ENCODE peak calls at places on chromosomes 5 and 9, in six cellular contexts. X, A, T, H, J and V are unnamed samples.

GRCh38 chr5:168093200-168093930 is 198.1 kb upstream of the WWC1 start:
- DNase-seq in X (no peak), A (no peak), T (no peak), H (no peak), J (no peak), V (no peak)

GRCh38 chr9:127554966-127555829 is 56.9 kb upstream of the STXBP1 start:
- DNase-seq in X (no peak), A (no peak), T (no peak), H (no peak), J (no peak), V (no peak)

GRCh38 chr9:121576281-121577075 is 75.0 kb upstream of the DAB2IP start:
- DNase-seq in X (no peak), A (no peak), T (peak), H (no peak), J (no peak), V (no peak)

GRCh38 chr9:137195525-137196220 is 4.9 kb downstream of the TPRN start:
- DNase-seq in X (no peak), A (no peak), T (no peak), H (no peak), J (no peak), V (no peak)

GRCh38 chr5:149639718-149640117 is 58.4 kb downstream of the ARHGEF37 start:
- DNase-seq in X (no peak), A (no peak), T (no peak), H (no peak), J (no peak), V (no peak)

GRCh38 chr5:66224273-66224672 is 80.2 kb downstream of the SREK1 start:
- DNase-seq in X (no peak), A (no peak), T (no peak), H (no peak), J (no peak), V (no peak)

GRCh38 chr9:121887553-121888437 is 205.3 kb downstream of the TTLL11 start:
- DNase-seq in X (no peak), A (no peak), T (no peak), H (no peak), J (no peak), V (no peak)

GRCh38 chr9:107712390-107712789 is 222.8 kb upstream of the KLF4 start:
- DNase-seq in X (no peak), A (no peak), T (no peak), H (no peak), J (no peak), V (no peak)

GRCh38 chr5:38807570-38808461 is 38.0 kb upstream of the OSMR start:
- DNase-seq in X (no peak), A (no peak), T (no peak), H (no peak), J (no peak), V (no peak)

GRCh38 chr5:7325975-7326911 is 69.7 kb upstream of the ADCY2 start:
- DNase-seq in X (no peak), A (no peak), T (no peak), H (peak), J (no peak), V (no peak)

GRCh38 chr5:33969572-33970452 is 14.7 kb downstream of the SLC45A2 start:
- DNase-seq in X (peak), A (peak), T (peak), H (no peak), J (peak), V (no peak)

GRCh38 chr5:61496406-61497307 is 164.6 kb downstream of the ZSWIM6 start:
- DNase-seq in X (no peak), A (no peak), T (no peak), H (no peak), J (no peak), V (no peak)
- TF ChIP-seq CREB1 in X (no peak), A (no peak), T (no peak), H (no peak), J (no peak), V (no peak)

GRCh38 chr9:35906923-35907699 is 1.1 kb downstream of the HRCT1 start:
- DNase-seq in X (no peak), A (no peak), T (no peak), H (no peak), J (no peak), V (no peak)
- TF ChIP-seq CREB1 in X (no peak), A (no peak), T (no peak), H (no peak), J (no peak), V (no peak)

GRCh38 chr5:68805427-68805826 is 288.4 kb upstream of the SLC30A5 start:
- DNase-seq in X (no peak), A (no peak), T (no peak), H (no peak), J (no peak), V (no peak)
- TF ChIP-seq CREB1 in X (no peak), A (no peak), T (no peak), H (no peak), J (no peak), V (no peak)

GRCh38 chr9:33781736-33782135 is 13.6 kb upstream of the PRSS3 start:
- DNase-seq in X (no peak), A (no peak), T (no peak), H (no peak), J (no peak), V (no peak)

GRCh38 chr9:33782395-33783152 is 12.8 kb upstream of the PRSS3 start:
- DNase-seq in X (no peak), A (no peak), T (no peak), H (no peak), J (no peak), V (no peak)

GRCh38 chr9:33776578-33776977 is 18.8 kb upstream of the PRSS3 start:
- DNase-seq in X (no peak), A (no peak), T (no peak), H (no peak), J (no peak), V (no peak)

GRCh38 chr9:33778700-33779351 is 16.5 kb upstream of the PRSS3 start:
- DNase-seq in X (peak), A (peak), T (peak), H (peak), J (peak), V (peak)
- TF ChIP-seq CREB1 in X (no peak), A (no peak), T (no peak), H (no peak), J (no peak), V (no peak)

GRCh38 chr5:110817437-110817836 is 78.6 kb downstream of the SLC25A46 start:
- DNase-seq in X (no peak), A (no peak), T (no peak), H (peak), J (no peak), V (no peak)
- TF ChIP-seq CREB1 in X (no peak), A (no peak), T (no peak), H (no peak), J (no peak), V (no peak)

GRCh38 chr9:18978188-18978587 is 54.8 kb downstream of the SAXO1 start:
- DNase-seq in X (no peak), A (no peak), T (peak), H (no peak), J (no peak), V (no peak)

GRCh38 chr9:18973348-18973747 is 59.7 kb downstream of the SAXO1 start:
- DNase-seq in X (no peak), A (no peak), T (no peak), H (no peak), J (no peak), V (no peak)

GRCh38 chr9:18979367-18979766 is 53.6 kb downstream of the SAXO1 start:
- DNase-seq in X (no peak), A (no peak), T (no peak), H (no peak), J (no peak), V (no peak)

GRCh38 chr9:18980124-18980660 is 52.8 kb downstream of the SAXO1 start:
- DNase-seq in X (no peak), A (no peak), T (no peak), H (no peak), J (no peak), V (no peak)

GRCh38 chr9:18976368-18977238 is 56.4 kb downstream of the SAXO1 start:
- DNase-seq in X (no peak), A (no peak), T (no peak), H (no peak), J (no peak), V (no peak)
- TF ChIP-seq CREB1 in X (no peak), A (no peak), T (no peak), H (no peak), J (no peak), V (no peak)

GRCh38 chr9:129245276-129245675 is 67.2 kb upstream of the IER5L start:
- DNase-seq in X (no peak), A (no peak), T (no peak), H (no peak), J (no peak), V (no peak)
- TF ChIP-seq CREB1 in X (no peak), A (no peak), T (no peak), H (no peak), J (no peak), V (no peak)

DNA sequence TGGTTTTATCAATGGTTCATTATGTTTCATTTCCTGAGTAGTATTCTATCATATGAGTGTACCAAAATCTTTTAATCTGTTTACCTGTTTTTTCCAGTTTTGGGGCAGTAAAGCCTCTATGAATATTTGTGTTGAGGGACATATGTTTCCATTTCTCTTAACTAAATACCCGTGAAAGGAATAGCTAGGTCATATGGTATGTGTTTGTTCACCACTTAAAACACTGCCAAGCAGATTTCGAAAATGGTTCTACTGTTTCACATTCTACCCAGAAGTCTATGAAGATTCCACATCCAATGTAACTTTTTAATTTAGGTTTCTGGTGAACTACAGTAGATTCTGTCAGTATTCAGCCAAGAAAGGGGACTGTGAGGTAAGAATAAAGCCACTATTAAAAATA is 271.6 kb downstream of the ZNF608 start:
- DNase-seq in X (no peak), A (no peak), T (no peak), H (no peak), J (no peak), V (no peak)
- TF ChIP-seq CREB1 in X (no peak), A (no peak), T (no peak), H (no peak), J (no peak), V (no peak)

GRCh38 chr9:86966852-86967511 is 19.7 kb upstream of the GAS1 start:
- DNase-seq in X (no peak), A (no peak), T (no peak), H (no peak), J (no peak), V (no peak)
- TF ChIP-seq CREB1 in X (no peak), A (no peak), T (no peak), H (no peak), J (no peak), V (no peak)